ENCODE peak calls at places on chromosomes 13 and 19, in nine cellular contexts. Q is GM23248; F is aorta; B is upper lobe of left lung; U is CD4-positive, CD25-positive, alpha-beta regulatory T cell; Y is HAP-1; E is endodermal cell; A is body of pancreas; L is thoracic aorta. Z is an unnamed sample.
A peak's percentile ranks its signal among the peaks of the same experiment; 100 is the strongest.

GRCh38 chr13:106533940-106534843 is 1.3 kb downstream of the EFNB2 start:
- DNase-seq in Y (no peak), E (peak; percentile 79), U (peak; percentile 4), L (no peak), A (peak; percentile 17), F (peak; percentile 81), Q (peak; percentile 53), B (peak; percentile 91), Z (no peak)

GRCh38 chr13:41694902-41695301 is 237.6 kb downstream of the RGCC start:
- DNase-seq in F (peak; percentile 81), Y (peak; percentile 32), B (no peak), E (no peak), U (no peak), Q (peak; percentile 97), A (peak; percentile 69), L (peak; percentile 34), Z (no peak)

GRCh38 chr19:55647732-55648656 is at the start of gene CCDC106:
- DNase-seq in A (peak; percentile 68), F (peak; percentile 89), E (peak; percentile 91), Y (peak; percentile 72), B (peak; percentile 93), U (no peak), Q (peak; percentile 75), L (no peak), Z (no peak)

GRCh38 chr13:49527123-49527522 is 31.4 kb downstream of the PHF11 start:
- DNase-seq in F (no peak), Q (no peak), A (no peak), L (no peak), Y (no peak), B (no peak), E (no peak), U (no peak), Z (no peak)

GRCh38 chr19:6753178-6754031 is 13.8 kb downstream of the SH2D3A start:
- DNase-seq in Y (peak; percentile 82), B (peak; percentile 93), E (peak; percentile 100), F (peak; percentile 93), A (peak; percentile 67), L (no peak), Q (peak; percentile 87), U (peak; percentile 72), Z (no peak)

GRCh38 chr13:101049166-101049850 is 367.0 kb downstream of the NALCN start:
- DNase-seq in Y (no peak), B (no peak), A (no peak), L (no peak), Q (peak; percentile 42), E (no peak), F (no peak), U (no peak), Z (no peak)

GRCh38 chr19:19033426-19034203 is at the start of the genes ARMC6 and SUGP2:
- DNase-seq in B (peak; percentile 98), Y (peak; percentile 86), Q (peak; percentile 93), U (peak; percentile 86), F (peak; percentile 94), E (peak; percentile 96), A (peak; percentile 83), L (peak; percentile 31), Z (no peak)

GRCh38 chr13:113862766-113863510 is 938 bp downstream of the GAS6 start:
- DNase-seq in E (peak; percentile 82), Y (peak; percentile 9), U (no peak), A (peak; percentile 64), Q (peak; percentile 72), B (peak; percentile 91), L (no peak), F (peak; percentile 86), Z (no peak)

GRCh38 chr13:67224148-67224846 is 5.8 kb downstream of the PCDH9 start:
- DNase-seq in Y (peak; percentile 86), Q (peak; percentile 67), F (peak; percentile 90), A (peak; percentile 79), B (no peak), U (no peak), E (peak; percentile 72), L (peak; percentile 33), Z (no peak)

GRCh38 chr13:67225252-67226159 is 4.6 kb downstream of the PCDH9 start:
- DNase-seq in B (no peak), Q (no peak), F (peak; percentile 63), L (no peak), A (no peak), U (no peak), Y (no peak), E (no peak), Z (no peak)

GRCh38 chr13:67221630-67222226 is 8.4 kb downstream of the PCDH9 start:
- DNase-seq in Y (no peak), F (no peak), B (no peak), E (no peak), U (no peak), A (no peak), L (no peak), Q (no peak), Z (no peak)

GRCh38 chr13:67223742-67224141 is 6.4 kb downstream of the PCDH9 start:
- DNase-seq in Y (peak; percentile 28), F (no peak), B (no peak), Q (no peak), A (no peak), U (no peak), L (no peak), E (no peak), Z (no peak)

DNA sequence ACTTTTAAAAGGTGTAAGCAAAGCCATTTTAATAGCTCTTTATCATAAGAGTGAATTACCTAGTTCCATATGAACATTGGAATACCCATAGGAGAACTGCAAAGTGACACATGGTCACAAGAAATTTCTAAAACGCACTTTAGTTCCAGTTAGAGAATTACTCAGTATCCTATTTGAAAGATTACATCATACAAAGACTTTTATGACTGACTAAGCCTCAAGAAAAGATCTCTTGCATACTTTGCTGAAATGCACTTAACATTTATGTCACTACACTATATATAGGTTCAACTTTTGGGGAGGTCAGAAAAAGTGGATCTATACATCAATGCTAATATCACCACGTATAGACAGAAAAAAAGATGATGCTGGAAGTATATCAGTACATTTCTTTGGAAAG is 7.1 kb downstream of the PCDH9 start:
- DNase-seq in F (no peak), B (no peak), U (no peak), Y (no peak), L (no peak), E (no peak), A (no peak), Q (peak; percentile 32), Z (no peak)
- H3K4me3 ChIP-seq in F (no peak overlapping the region), B (no peak overlapping the region), U (no peak overlapping the region), Y (no peak overlapping the region), L (peak overlapping the region; percentile 6), E (no peak overlapping the region), A (no peak overlapping the region), Q (no peak overlapping the region), Z (no peak overlapping the region)

GRCh38 chr19:40692212-40692551 is 1.7 kb upstream of the NUMBL start:
- DNase-seq in F (no peak), L (no peak), A (no peak), Y (no peak), U (no peak), E (no peak), B (no peak), Q (peak; percentile 15), Z (no peak)
- H3K4me3 ChIP-seq in F (no peak overlapping the region), L (no peak overlapping the region), A (no peak overlapping the region), Y (no peak overlapping the region), U (no peak overlapping the region), E (no peak overlapping the region), B (no peak overlapping the region), Q (no peak overlapping the region), Z (no peak overlapping the region)

GRCh38 chr19:38734176-38734425 is 10.2 kb downstream of the CAPN12 start:
- DNase-seq in F (no peak), U (no peak), Q (no peak), B (no peak), A (no peak), L (no peak), E (no peak), Y (no peak), Z (no peak)

GRCh38 chr19:38734426-38735256 is 9.6 kb downstream of the CAPN12 start:
- DNase-seq in Y (no peak), B (peak; percentile 73), U (no peak), F (peak; percentile 81), L (no peak), A (no peak), E (peak; percentile 72), Q (peak; percentile 66), Z (no peak)

GRCh38 chr19:38736036-38736412 is 8.2 kb downstream of the CAPN12 start:
- DNase-seq in Y (no peak), E (peak; percentile 86), L (no peak), Q (peak; percentile 79), A (peak; percentile 78), U (peak; percentile 64), F (peak; percentile 89), B (peak; percentile 93), Z (no peak)

GRCh38 chr19:38736413-38737280 is 7.6 kb downstream of the CAPN12 start:
- DNase-seq in F (peak; percentile 88), B (peak; percentile 89), Q (peak; percentile 52), Y (no peak), E (peak; percentile 95), L (no peak), A (peak; percentile 71), U (peak; percentile 64), Z (no peak)

DNA sequence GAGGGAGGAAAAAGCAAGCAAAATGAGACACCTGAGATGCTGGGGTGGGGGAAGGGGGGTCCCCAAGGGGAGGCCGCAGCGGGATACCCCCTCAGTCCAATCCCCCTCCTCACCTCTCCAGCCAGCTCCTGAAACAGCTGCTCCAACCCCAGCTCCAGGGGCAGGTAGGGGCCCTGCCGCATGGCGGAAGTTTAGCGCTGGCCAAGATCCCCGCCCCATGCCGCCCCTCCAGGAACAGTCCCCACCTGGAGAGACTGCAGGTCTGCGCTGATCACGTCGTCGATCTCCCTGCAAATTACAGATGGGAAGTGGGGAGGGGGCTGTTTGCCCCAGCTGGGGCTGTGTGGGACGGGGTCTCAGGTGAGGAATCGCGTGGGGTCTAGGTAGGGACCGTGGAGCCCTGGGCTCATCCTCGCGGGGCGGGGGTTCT is 9.0 kb downstream of the CAPN12 start:
- DNase-seq in Q (no peak), Y (no peak), L (no peak), B (peak; percentile 77), F (peak; percentile 77), A (peak; percentile 57), U (peak; percentile 38), E (peak; percentile 92), Z (no peak)
- H3K4me3 ChIP-seq in Q (no peak overlapping the region), Y (no peak overlapping the region), L (peak overlapping the region; percentile 10), B (peak overlapping the region; percentile 16), F (no peak overlapping the region), A (no peak overlapping the region), U (peak overlapping the region; percentile 7), E (peak overlapping the region; percentile 60), Z (no peak overlapping the region)

GRCh38 chr19:50980203-50980602 is 3.5 kb downstream of the KLK7 start:
- DNase-seq in Q (no peak), A (no peak), F (peak; percentile 23), E (peak; percentile 59), L (no peak), Y (no peak), B (no peak), U (no peak), Z (no peak)

GRCh38 chr19:50979758-50980157 is 4.0 kb downstream of the KLK7 start:
- DNase-seq in F (peak; percentile 25), B (no peak), A (no peak), U (no peak), Q (no peak), E (peak; percentile 50), Y (no peak), L (no peak), Z (no peak)

GRCh38 chr19:50982186-50982585 is 1.5 kb downstream of the KLK7 start:
- DNase-seq in B (no peak), E (peak; percentile 52), Y (no peak), Q (no peak), U (no peak), F (no peak), A (no peak), L (no peak), Z (no peak)

GRCh38 chr19:50981587-50982146 is 2.0 kb downstream of the KLK7 start:
- DNase-seq in U (no peak), L (no peak), E (peak; percentile 46), Y (no peak), A (no peak), F (no peak), B (no peak), Q (no peak), Z (no peak)

DNA sequence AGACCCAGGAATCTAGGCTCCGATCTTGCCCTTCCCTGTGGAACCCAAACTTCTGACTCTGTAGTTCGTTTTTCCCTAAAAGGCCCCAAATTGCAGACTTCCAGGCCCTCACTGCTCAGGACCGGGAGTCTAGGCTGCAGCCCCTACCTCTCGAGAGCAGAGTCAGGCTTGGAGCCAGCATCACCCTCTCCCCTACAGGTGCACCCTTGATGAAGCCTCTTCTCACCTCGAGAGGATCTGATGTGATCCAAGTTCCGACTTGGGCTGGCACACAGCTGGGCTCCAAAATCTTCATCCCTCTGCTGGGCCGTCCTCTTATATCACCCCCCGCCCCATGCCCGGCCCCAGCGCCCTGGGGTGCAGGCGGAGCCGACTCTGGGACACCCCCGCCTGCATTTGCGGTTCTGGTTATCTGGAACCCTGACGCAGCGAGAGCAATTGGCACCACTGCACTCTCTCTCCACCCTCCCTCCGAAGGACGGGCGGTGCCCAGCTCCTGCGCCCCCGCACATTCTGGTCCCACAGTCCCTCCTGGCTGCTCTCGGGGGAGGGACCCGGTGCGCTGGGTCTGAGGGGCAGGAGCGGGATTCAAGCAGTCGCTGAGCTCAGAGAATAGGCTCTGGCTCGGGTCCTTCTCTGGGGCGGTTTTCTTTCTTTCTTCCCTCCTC is at the start of gene KLK7:
- DNase-seq in A (no peak), B (no peak), Q (no peak), L (no peak), Y (no peak), U (no peak), F (no peak), E (peak; percentile 60), Z (no peak)
- H3K4me3 ChIP-seq in A (no peak within 1 kb of the TSS), B (no peak within 1 kb of the TSS), Q (no peak within 1 kb of the TSS), L (no peak within 1 kb of the TSS), Y (no peak within 1 kb of the TSS), U (no peak within 1 kb of the TSS), F (no peak within 1 kb of the TSS), E (no peak within 1 kb of the TSS), Z (no peak within 1 kb of the TSS)